ENCODE peak calls at places on chromosome 7, in ten cellular contexts. One of them, this sample, is unnamed.

GRCh38 chr7:56105508-56105907 is 768 bp downstream of the CHCHD2 start:
- DNase-seq in body of pancreas: peak; percentile 46
- DNase-seq in esophagus squamous epithelium: no peak
- DNase-seq in transverse colon: peak; percentile 29
- DNase-seq in lower leg skin: no peak
- DNase-seq in upper lobe of left lung: peak; percentile 42
- DNase-seq in HCT116: peak; percentile 39
- DNase-seq in breast epithelium: no peak
- DNase-seq in GM12878: no peak
- DNase-seq in sigmoid colon: no peak
- DNase-seq in this sample: peak; percentile 73

GRCh38 chr7:91344911-91345310 is 80.7 kb downstream of the FZD1 start:
- DNase-seq in body of pancreas: no peak
- DNase-seq in esophagus squamous epithelium: no peak
- DNase-seq in transverse colon: no peak
- DNase-seq in lower leg skin: no peak
- DNase-seq in upper lobe of left lung: no peak
- DNase-seq in HCT116: no peak
- DNase-seq in breast epithelium: no peak
- DNase-seq in GM12878: no peak
- DNase-seq in sigmoid colon: no peak
- DNase-seq in this sample: no peak

GRCh38 chr7:142030846-142031245 is 35.2 kb downstream of the MGAM start:
- DNase-seq in body of pancreas: no peak
- DNase-seq in esophagus squamous epithelium: no peak
- DNase-seq in transverse colon: no peak
- DNase-seq in lower leg skin: no peak
- DNase-seq in upper lobe of left lung: peak; percentile 25
- DNase-seq in HCT116: no peak
- DNase-seq in breast epithelium: no peak
- DNase-seq in GM12878: no peak
- DNase-seq in sigmoid colon: no peak
- DNase-seq in this sample: no peak

GRCh38 chr7:135510603-135511183 is 791 bp upstream of the CNOT4 start:
- DNase-seq in body of pancreas: no peak
- DNase-seq in esophagus squamous epithelium: no peak
- DNase-seq in transverse colon: no peak
- DNase-seq in lower leg skin: peak; percentile 79
- DNase-seq in upper lobe of left lung: no peak
- DNase-seq in HCT116: no peak
- DNase-seq in breast epithelium: no peak
- DNase-seq in GM12878: peak; percentile 4
- DNase-seq in sigmoid colon: no peak
- DNase-seq in this sample: peak; percentile 63

GRCh38 chr7:64872809-64873500 is 30.1 kb upstream of the ZNF273 start:
- DNase-seq in body of pancreas: no peak
- DNase-seq in esophagus squamous epithelium: no peak
- DNase-seq in transverse colon: no peak
- DNase-seq in lower leg skin: peak; percentile 58
- DNase-seq in upper lobe of left lung: no peak
- DNase-seq in HCT116: no peak
- DNase-seq in breast epithelium: no peak
- DNase-seq in GM12878: no peak
- DNase-seq in sigmoid colon: no peak
- DNase-seq in this sample: no peak

GRCh38 chr7:105810556-105810955 is 65.8 kb downstream of the ATXN7L1 start:
- DNase-seq in body of pancreas: no peak
- DNase-seq in esophagus squamous epithelium: no peak
- DNase-seq in transverse colon: no peak
- DNase-seq in lower leg skin: no peak
- DNase-seq in upper lobe of left lung: no peak
- DNase-seq in HCT116: no peak
- DNase-seq in breast epithelium: no peak
- DNase-seq in GM12878: no peak
- DNase-seq in sigmoid colon: no peak
- DNase-seq in this sample: no peak

GRCh38 chr7:98200364-98200763 is 10.9 kb upstream of the BHLHA15 start:
- DNase-seq in body of pancreas: no peak
- DNase-seq in esophagus squamous epithelium: no peak
- DNase-seq in transverse colon: no peak
- DNase-seq in lower leg skin: no peak
- DNase-seq in upper lobe of left lung: no peak
- DNase-seq in HCT116: no peak
- DNase-seq in breast epithelium: no peak
- DNase-seq in GM12878: peak; percentile 53
- DNase-seq in sigmoid colon: no peak
- DNase-seq in this sample: no peak

GRCh38 chr7:118060692-118061091 is 123.3 kb upstream of the LSM8 start:
- DNase-seq in body of pancreas: no peak
- DNase-seq in esophagus squamous epithelium: no peak
- DNase-seq in transverse colon: no peak
- DNase-seq in lower leg skin: no peak
- DNase-seq in upper lobe of left lung: no peak
- DNase-seq in HCT116: no peak
- DNase-seq in breast epithelium: no peak
- DNase-seq in GM12878: no peak
- DNase-seq in sigmoid colon: no peak
- DNase-seq in this sample: no peak

GRCh38 chr7:139913555-139914135 is 84.6 kb downstream of the TBXAS1 start:
- DNase-seq in body of pancreas: no peak
- DNase-seq in esophagus squamous epithelium: no peak
- DNase-seq in transverse colon: no peak
- DNase-seq in lower leg skin: no peak
- DNase-seq in upper lobe of left lung: no peak
- DNase-seq in HCT116: no peak
- DNase-seq in breast epithelium: no peak
- DNase-seq in GM12878: no peak
- DNase-seq in sigmoid colon: no peak
- DNase-seq in this sample: no peak

GRCh38 chr7:80087051-80087767 is 47.4 kb upstream of the GNAI1 start:
- DNase-seq in body of pancreas: no peak
- DNase-seq in esophagus squamous epithelium: no peak
- DNase-seq in transverse colon: no peak
- DNase-seq in lower leg skin: no peak
- DNase-seq in upper lobe of left lung: no peak
- DNase-seq in HCT116: peak; percentile 27
- DNase-seq in breast epithelium: no peak
- DNase-seq in GM12878: no peak
- DNase-seq in sigmoid colon: no peak
- DNase-seq in this sample: no peak

GRCh38 chr7:10469476-10469875 is 504.2 kb upstream of the PHF14 start:
- DNase-seq in body of pancreas: no peak
- DNase-seq in esophagus squamous epithelium: no peak
- DNase-seq in transverse colon: no peak
- DNase-seq in lower leg skin: no peak
- DNase-seq in upper lobe of left lung: no peak
- DNase-seq in HCT116: no peak
- DNase-seq in breast epithelium: no peak
- DNase-seq in GM12878: no peak
- DNase-seq in sigmoid colon: no peak
- DNase-seq in this sample: no peak

GRCh38 chr7:21902240-21902639 is 43.5 kb downstream of the CDCA7L start:
- DNase-seq in body of pancreas: no peak
- DNase-seq in esophagus squamous epithelium: no peak
- DNase-seq in transverse colon: no peak
- DNase-seq in lower leg skin: no peak
- DNase-seq in upper lobe of left lung: no peak
- DNase-seq in HCT116: no peak
- DNase-seq in breast epithelium: no peak
- DNase-seq in GM12878: no peak
- DNase-seq in sigmoid colon: no peak
- DNase-seq in this sample: no peak

GRCh38 chr7:45052011-45052410 is 36.8 kb downstream of the NACAD start:
- DNase-seq in body of pancreas: no peak
- DNase-seq in esophagus squamous epithelium: no peak
- DNase-seq in transverse colon: no peak
- DNase-seq in lower leg skin: peak; percentile 28
- DNase-seq in upper lobe of left lung: peak; percentile 69
- DNase-seq in HCT116: no peak
- DNase-seq in breast epithelium: no peak
- DNase-seq in GM12878: no peak
- DNase-seq in sigmoid colon: no peak
- DNase-seq in this sample: no peak

GRCh38 chr7:44322631-44323363 is 2.6 kb downstream of the CAMK2B start:
- DNase-seq in body of pancreas: peak; percentile 43
- DNase-seq in esophagus squamous epithelium: no peak
- DNase-seq in transverse colon: no peak
- DNase-seq in lower leg skin: no peak
- DNase-seq in upper lobe of left lung: no peak
- DNase-seq in HCT116: no peak
- DNase-seq in breast epithelium: no peak
- DNase-seq in GM12878: no peak
- DNase-seq in sigmoid colon: no peak
- DNase-seq in this sample: no peak

DNA sequence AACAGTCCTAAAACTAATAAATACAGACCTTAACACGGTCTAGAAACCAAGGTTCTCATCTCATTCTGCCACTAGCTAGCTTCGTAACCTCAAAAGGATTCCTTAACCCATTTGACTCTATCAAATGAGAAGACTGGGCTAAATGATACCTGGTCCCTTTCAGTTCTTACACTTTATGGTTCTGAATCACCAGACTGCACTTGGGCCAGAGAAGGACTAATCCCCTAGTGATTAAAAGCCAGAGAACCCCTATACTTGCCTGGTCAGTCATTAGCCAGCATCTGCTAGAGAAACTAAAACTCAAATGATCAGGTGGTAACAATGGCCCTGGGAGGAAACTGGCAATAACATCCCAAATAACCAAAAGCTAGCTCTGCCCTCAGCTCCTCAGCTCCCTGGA is 16.8 kb downstream of the TMEM243 start:
- DNase-seq in body of pancreas: no peak
- DNase-seq in esophagus squamous epithelium: no peak
- DNase-seq in transverse colon: no peak
- DNase-seq in lower leg skin: no peak
- DNase-seq in upper lobe of left lung: no peak
- DNase-seq in HCT116: no peak
- DNase-seq in breast epithelium: no peak
- DNase-seq in GM12878: no peak
- DNase-seq in sigmoid colon: no peak
- DNase-seq in this sample: no peak
- TF ChIP-seq POLR2A in body of pancreas: no peak
- TF ChIP-seq POLR2A in esophagus squamous epithelium: no peak
- TF ChIP-seq POLR2A in transverse colon: no peak
- TF ChIP-seq POLR2A in lower leg skin: no peak
- TF ChIP-seq POLR2A in upper lobe of left lung: no peak
- TF ChIP-seq POLR2A in HCT116: no peak
- TF ChIP-seq POLR2A in breast epithelium: no peak
- TF ChIP-seq POLR2A in GM12878: no peak
- TF ChIP-seq POLR2A in sigmoid colon: no peak
- TF ChIP-seq POLR2A in this sample: no peak

GRCh38 chr7:69825031-69825681 is 226.9 kb downstream of the AUTS2 start:
- DNase-seq in body of pancreas: no peak
- DNase-seq in esophagus squamous epithelium: no peak
- DNase-seq in transverse colon: no peak
- DNase-seq in lower leg skin: no peak
- DNase-seq in upper lobe of left lung: no peak
- DNase-seq in HCT116: no peak
- DNase-seq in breast epithelium: no peak
- DNase-seq in GM12878: no peak
- DNase-seq in sigmoid colon: no peak
- DNase-seq in this sample: no peak
- TF ChIP-seq POLR2A in body of pancreas: no peak
- TF ChIP-seq POLR2A in esophagus squamous epithelium: no peak
- TF ChIP-seq POLR2A in transverse colon: no peak
- TF ChIP-seq POLR2A in lower leg skin: no peak
- TF ChIP-seq POLR2A in upper lobe of left lung: no peak
- TF ChIP-seq POLR2A in HCT116: no peak
- TF ChIP-seq POLR2A in breast epithelium: no peak
- TF ChIP-seq POLR2A in GM12878: no peak
- TF ChIP-seq POLR2A in sigmoid colon: no peak
- TF ChIP-seq POLR2A in this sample: no peak

GRCh38 chr7:88845091-88845490 is 49.6 kb upstream of the TEX47 start:
- DNase-seq in body of pancreas: no peak
- DNase-seq in esophagus squamous epithelium: no peak
- DNase-seq in transverse colon: no peak
- DNase-seq in lower leg skin: no peak
- DNase-seq in upper lobe of left lung: no peak
- DNase-seq in HCT116: no peak
- DNase-seq in breast epithelium: no peak
- DNase-seq in GM12878: no peak
- DNase-seq in sigmoid colon: no peak
- DNase-seq in this sample: no peak
- TF ChIP-seq POLR2A in body of pancreas: no peak
- TF ChIP-seq POLR2A in esophagus squamous epithelium: no peak
- TF ChIP-seq POLR2A in transverse colon: no peak
- TF ChIP-seq POLR2A in lower leg skin: no peak
- TF ChIP-seq POLR2A in upper lobe of left lung: no peak
- TF ChIP-seq POLR2A in HCT116: no peak
- TF ChIP-seq POLR2A in breast epithelium: no peak
- TF ChIP-seq POLR2A in GM12878: no peak
- TF ChIP-seq POLR2A in sigmoid colon: no peak
- TF ChIP-seq POLR2A in this sample: no peak

GRCh38 chr7:50507898-50508470 is 57.2 kb downstream of the DDC start:
- DNase-seq in body of pancreas: no peak
- DNase-seq in esophagus squamous epithelium: no peak
- DNase-seq in transverse colon: no peak
- DNase-seq in lower leg skin: peak; percentile 68
- DNase-seq in upper lobe of left lung: no peak
- DNase-seq in HCT116: no peak
- DNase-seq in breast epithelium: no peak
- DNase-seq in GM12878: no peak
- DNase-seq in sigmoid colon: no peak
- DNase-seq in this sample: no peak
- TF ChIP-seq POLR2A in body of pancreas: no peak
- TF ChIP-seq POLR2A in esophagus squamous epithelium: no peak
- TF ChIP-seq POLR2A in transverse colon: no peak
- TF ChIP-seq POLR2A in lower leg skin: no peak
- TF ChIP-seq POLR2A in upper lobe of left lung: no peak
- TF ChIP-seq POLR2A in HCT116: no peak
- TF ChIP-seq POLR2A in breast epithelium: no peak
- TF ChIP-seq POLR2A in GM12878: no peak
- TF ChIP-seq POLR2A in sigmoid colon: no peak
- TF ChIP-seq POLR2A in this sample: no peak

GRCh38 chr7:26367219-26367711 is 75.6 kb downstream of the SNX10 start:
- DNase-seq in body of pancreas: peak; percentile 35
- DNase-seq in esophagus squamous epithelium: no peak
- DNase-seq in transverse colon: no peak
- DNase-seq in lower leg skin: no peak
- DNase-seq in upper lobe of left lung: no peak
- DNase-seq in HCT116: no peak
- DNase-seq in breast epithelium: no peak
- DNase-seq in GM12878: no peak
- DNase-seq in sigmoid colon: no peak
- DNase-seq in this sample: peak; percentile 13
- TF ChIP-seq POLR2A in body of pancreas: no peak
- TF ChIP-seq POLR2A in esophagus squamous epithelium: no peak
- TF ChIP-seq POLR2A in transverse colon: no peak
- TF ChIP-seq POLR2A in lower leg skin: no peak
- TF ChIP-seq POLR2A in upper lobe of left lung: no peak
- TF ChIP-seq POLR2A in HCT116: no peak
- TF ChIP-seq POLR2A in breast epithelium: no peak
- TF ChIP-seq POLR2A in GM12878: no peak
- TF ChIP-seq POLR2A in sigmoid colon: no peak
- TF ChIP-seq POLR2A in this sample: no peak

DNA sequence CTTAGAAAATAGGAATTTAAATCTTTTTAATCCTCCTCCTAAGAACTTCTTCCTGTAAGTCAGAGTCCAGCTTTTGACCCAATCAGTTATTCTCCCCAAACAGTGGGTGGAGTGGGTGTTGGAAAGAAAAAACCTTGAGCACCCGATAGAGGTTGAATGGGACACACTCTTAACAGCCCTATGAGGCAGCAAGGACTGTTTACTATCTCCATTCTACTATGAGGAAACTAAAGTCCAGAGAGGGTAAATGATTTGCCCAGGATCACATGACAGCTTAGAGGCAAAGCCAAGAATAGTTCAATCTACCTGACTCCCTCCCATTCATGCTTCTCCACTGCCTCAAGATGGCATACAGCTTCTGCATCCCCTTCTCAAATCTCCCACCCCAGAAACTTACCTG is 57.6 kb upstream of the SLC35B4 start:
- DNase-seq in body of pancreas: no peak
- DNase-seq in esophagus squamous epithelium: no peak
- DNase-seq in transverse colon: peak; percentile 9
- DNase-seq in lower leg skin: no peak
- DNase-seq in upper lobe of left lung: no peak
- DNase-seq in HCT116: no peak
- DNase-seq in breast epithelium: no peak
- DNase-seq in GM12878: no peak
- DNase-seq in sigmoid colon: no peak
- DNase-seq in this sample: no peak
- TF ChIP-seq POLR2A in body of pancreas: no peak
- TF ChIP-seq POLR2A in esophagus squamous epithelium: no peak
- TF ChIP-seq POLR2A in transverse colon: no peak
- TF ChIP-seq POLR2A in lower leg skin: no peak
- TF ChIP-seq POLR2A in upper lobe of left lung: no peak
- TF ChIP-seq POLR2A in HCT116: no peak
- TF ChIP-seq POLR2A in breast epithelium: no peak
- TF ChIP-seq POLR2A in GM12878: no peak
- TF ChIP-seq POLR2A in sigmoid colon: no peak
- TF ChIP-seq POLR2A in this sample: no peak